ENCODE peak calls at places on chromosomes 12 and 14, in four cellular contexts. T is SK-N-SH, M is GM12878, J is K562. X is an unnamed sample.

GRCh38 chr12:51867796-51868428 is 19.4 kb upstream of the FIGNL2 start:
- DNase-seq in M (no peak), J (no peak), T (no peak), X (no peak)

GRCh38 chr12:12461923-12462315 is 100.7 kb downstream of the DUSP16 start:
- DNase-seq in T (no peak), M (no peak), J (no peak), X (no peak)

GRCh38 chr12:130640496-130640895 is 75.6 kb downstream of the RIMBP2 start:
- DNase-seq in M (no peak), T (no peak), J (no peak), X (no peak)

GRCh38 chr12:125245601-125246345 is 180.5 kb downstream of the AACS start:
- DNase-seq in J (no peak), M (no peak), T (no peak), X (no peak)

GRCh38 chr12:48110691-48111315 is 4.9 kb upstream of the SENP1 start:
- DNase-seq in M (no peak), J (no peak), T (no peak), X (no peak)

GRCh38 chr12:94488449-94488848 is 28.8 kb upstream of the CEP83 start:
- DNase-seq in M (peak; percentile 56), J (no peak), T (no peak), X (no peak)

GRCh38 chr12:47276253-47277070 is 196.7 kb upstream of the AMIGO2 start:
- DNase-seq in J (peak; percentile 35), T (no peak), M (peak; percentile 36), X (no peak)

GRCh38 chr14:96055753-96056508 is 16.8 kb downstream of the C14orf132 start:
- DNase-seq in J (no peak), M (no peak), T (no peak), X (no peak)

GRCh38 chr12:69662764-69663163 is 36.3 kb downstream of the BEST3 start:
- DNase-seq in T (no peak), J (no peak), M (no peak), X (no peak)

GRCh38 chr12:22437031-22437806 is 102.7 kb upstream of the ST8SIA1 start:
- DNase-seq in J (no peak), T (no peak), M (no peak), X (no peak)

GRCh38 chr14:44782775-44783238 is 178.9 kb downstream of the KLHL28 start:
- DNase-seq in J (no peak), M (no peak), T (no peak), X (no peak)

GRCh38 chr14:85319998-85320397 is 209.9 kb upstream of the FLRT2 start:
- DNase-seq in T (no peak), J (no peak), M (no peak), X (no peak)
- TF ChIP-seq USF1 in T (no peak), J (no peak), M (no peak), X (no peak)

GRCh38 chr12:107196681-107197080 is 103.3 kb upstream of the CRY1 start:
- DNase-seq in M (no peak), T (no peak), J (no peak), X (no peak)
- TF ChIP-seq USF1 in M (no peak), T (no peak), J (no peak), X (no peak)

GRCh38 chr12:91801048-91801447 is 344.6 kb downstream of the BTG1 start:
- DNase-seq in J (no peak), M (no peak), T (no peak), X (no peak)
- TF ChIP-seq USF1 in J (no peak), M (no peak), T (no peak), X (no peak)

GRCh38 chr14:61503167-61503801 is 181.9 kb downstream of the PRKCH start:
- DNase-seq in M (peak; percentile 94), J (no peak), T (no peak), X (no peak)
- TF ChIP-seq USF1 in M (no peak), J (no peak), T (no peak), X (no peak)

GRCh38 chr12:7985802-7986418 is 46.6 kb upstream of the FOXJ2 start:
- DNase-seq in M (no peak), J (no peak), T (no peak), X (no peak)
- TF ChIP-seq USF1 in M (no peak), J (no peak), T (no peak), X (no peak)

GRCh38 chr14:37089410-37089809 is 83.0 kb downstream of the SLC25A21 start:
- DNase-seq in M (no peak), T (no peak), J (no peak), X (no peak)
- TF ChIP-seq USF1 in M (no peak), T (no peak), J (no peak), X (no peak)

GRCh38 chr12:49121047-49121696 is 10.0 kb downstream of the TUBA1B start:
- DNase-seq in J (peak; percentile 41), M (no peak), T (peak; percentile 77), X (peak; percentile 45)
- TF ChIP-seq USF1 in J (no peak), M (no peak), T (no peak), X (no peak)

GRCh38 chr12:82609234-82609914 is 77.3 kb upstream of the TMTC2 start:
- DNase-seq in T (no peak), M (no peak), J (no peak), X (no peak)

GRCh38 chr12:82605115-82605514 is 81.6 kb upstream of the TMTC2 start:
- DNase-seq in J (no peak), T (no peak), M (no peak), X (no peak)

GRCh38 chr12:82608706-82609105 is 78.0 kb upstream of the TMTC2 start:
- DNase-seq in M (no peak), T (no peak), J (no peak), X (no peak)
- TF ChIP-seq USF1 in M (no peak), T (no peak), J (no peak), X (no peak)

GRCh38 chr12:54352891-54353874 is 11.1 kb downstream of the GPR84 start:
- DNase-seq in T (peak; percentile 83), J (peak; percentile 59), M (no peak), X (no peak)
- TF ChIP-seq USF1 in T (no peak), J (no peak), M (no peak), X (no peak)

X was measured in WTC11.